ENCODE peak calls at places on chromosomes 16 and 17, in nine cellular contexts. G is ovary, E is cardiac muscle cell, L is right atrium auricular region, R is brain microvascular endothelial cell, A is breast epithelium, O is adrenal gland, T is sigmoid colon, D is psoas muscle. I is an unnamed sample.
A peak's percentile ranks its signal among the peaks of the same experiment; 100 is the strongest.

GRCh38 chr17:80109713-80110446 is 8.5 kb downstream of the GAA start:
- DNase-seq in G (no peak), E (no peak), L (no peak), R (no peak), A (peak; percentile 82), O (no peak), T (no peak), D (peak; percentile 42), I (peak; percentile 92)

GRCh38 chr17:17723354-17724261 is 42.4 kb downstream of the RAI1 start:
- DNase-seq in G (no peak), E (peak; percentile 83), L (no peak), R (peak; percentile 74), A (no peak), O (no peak), T (no peak), D (no peak), I (no peak)

GRCh38 chr17:1506649-1507254 is 9.7 kb downstream of the INPP5K start:
- DNase-seq in G (no peak), E (peak; percentile 28), L (no peak), R (no peak), A (no peak), O (no peak), T (no peak), D (no peak), I (no peak)

GRCh38 chr17:75249564-75249963 is 11.8 kb downstream of the GGA3 start:
- DNase-seq in G (no peak), E (no peak), L (no peak), R (no peak), A (no peak), O (no peak), T (no peak), D (no peak), I (no peak)

GRCh38 chr17:17303010-17303846 is at the start of gene NT5M:
- DNase-seq in G (peak; percentile 78), E (peak; percentile 89), L (peak; percentile 64), R (peak; percentile 34), A (peak; percentile 32), O (peak; percentile 56), T (peak; percentile 85), D (peak; percentile 82), I (peak; percentile 78)

GRCh38 chr16:73142069-73142880 is 94.3 kb upstream of the ZFHX3 start:
- DNase-seq in G (no peak), E (no peak), L (no peak), R (no peak), A (no peak), O (no peak), T (no peak), D (no peak), I (no peak)

GRCh38 chr16:49605536-49606241 is 232.1 kb downstream of the C16orf78 start:
- DNase-seq in G (no peak), E (no peak), L (peak; percentile 26), R (no peak), A (no peak), O (no peak), T (no peak), D (peak; percentile 41), I (no peak)

GRCh38 chr17:77909816-77910215 is 48.7 kb upstream of the TNRC6C start:
- DNase-seq in G (no peak), E (no peak), L (no peak), R (no peak), A (no peak), O (no peak), T (peak; percentile 30), D (no peak), I (no peak)

GRCh38 chr17:38560503-38561318 is 45.0 kb downstream of the SRCIN1 start:
- DNase-seq in G (no peak), E (peak; percentile 68), L (no peak), R (peak; percentile 11), A (no peak), O (no peak), T (no peak), D (no peak), I (no peak)

GRCh38 chr16:75377971-75378386 is 55.3 kb downstream of the CFDP1 start:
- DNase-seq in G (no peak), E (no peak), L (no peak), R (peak; percentile 98), A (peak; percentile 28), O (peak; percentile 35), T (no peak), D (no peak), I (peak; percentile 89)

GRCh38 chr17:35048685-35049379 is 14.7 kb downstream of the RFFL start:
- DNase-seq in G (no peak), E (no peak), L (no peak), R (no peak), A (no peak), O (no peak), T (no peak), D (no peak), I (no peak)

GRCh38 chr17:17433260-17433659 is 43.5 kb upstream of the MED9 start:
- DNase-seq in G (no peak), E (no peak), L (no peak), R (no peak), A (no peak), O (no peak), T (no peak), D (no peak), I (no peak)

GRCh38 chr17:81526662-81527571 is 1.3 kb upstream of the FSCN2 start:
- DNase-seq in G (no peak), E (no peak), L (no peak), R (no peak), A (no peak), O (no peak), T (no peak), D (no peak), I (no peak)

GRCh38 chr17:74825952-74826713 is 33.6 kb downstream of the GRIN2C start:
- DNase-seq in G (no peak), E (peak; percentile 32), L (no peak), R (no peak), A (no peak), O (no peak), T (no peak), D (no peak), I (no peak)

GRCh38 chr17:80575057-80575875 is 30.6 kb downstream of the RPTOR start:
- DNase-seq in G (peak; percentile 67), E (peak; percentile 92), L (peak; percentile 65), R (peak; percentile 84), A (peak; percentile 53), O (peak; percentile 93), T (peak; percentile 90), D (peak; percentile 90), I (peak; percentile 81)

GRCh38 chr16:61460020-61460419 is 576.2 kb downstream of the CDH8 start:
- DNase-seq in G (no peak), E (no peak), L (no peak), R (no peak), A (no peak), O (no peak), T (no peak), D (no peak), I (no peak)
- TF ChIP-seq CTCF in G (no peak), E (no peak), L (no peak), R (no peak), A (no peak), O (no peak), T (no peak), D (no peak), I (no peak)

DNA sequence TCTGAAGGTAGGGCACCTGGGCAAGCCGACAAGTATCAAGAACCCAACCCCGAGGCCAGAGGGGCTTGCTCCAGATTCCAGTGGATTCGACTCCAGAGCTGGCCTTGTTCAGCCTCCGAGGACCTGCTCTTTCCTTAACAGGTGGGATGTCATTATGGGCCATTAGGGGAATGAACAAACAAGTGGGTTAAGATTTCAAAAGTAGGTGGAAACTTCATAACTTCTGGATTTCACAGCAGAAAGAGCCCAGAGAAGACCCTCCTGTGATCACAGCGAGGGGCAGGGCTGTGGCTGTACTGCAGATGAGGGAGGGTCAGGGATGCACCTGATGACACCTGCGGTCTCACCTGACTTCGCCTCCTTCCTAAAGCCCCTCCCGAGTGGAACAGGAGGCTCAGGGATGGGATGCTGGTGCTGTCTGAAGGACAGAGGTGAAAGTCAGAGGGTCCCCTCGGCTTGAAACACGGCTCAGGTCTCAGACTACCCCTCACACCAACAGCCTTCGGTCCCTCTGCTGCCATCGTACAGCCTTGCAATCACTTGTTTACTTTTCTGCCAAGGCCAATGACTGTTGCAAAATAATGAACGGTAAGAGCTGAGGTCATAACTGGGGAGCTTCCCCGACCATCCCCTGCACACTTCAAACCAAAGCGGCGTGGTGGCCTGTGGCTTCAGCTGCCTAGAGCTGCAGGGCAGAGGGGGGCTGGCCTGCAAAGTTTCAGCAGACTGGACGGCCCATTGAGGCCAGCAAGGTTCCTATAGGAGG is 5.5 kb downstream of the PAM16 start:
- DNase-seq in G (no peak), E (no peak), L (no peak), R (no peak), A (no peak), O (peak; percentile 62), T (no peak), D (no peak), I (no peak)
- H3K27ac ChIP-seq in G (no peak overlapping the region), E (no peak overlapping the region), L (no peak overlapping the region), R (no peak overlapping the region), A (peak overlapping the region; percentile 23), O (peak overlapping the region; percentile 83), T (no peak overlapping the region), D (peak overlapping the region; percentile 48), I (peak overlapping the region; percentile 71)

GRCh38 chr16:9689597-9689996 is 492.6 kb downstream of the GRIN2A start:
- DNase-seq in G (no peak), E (no peak), L (no peak), R (no peak), A (no peak), O (no peak), T (no peak), D (no peak), I (no peak)

GRCh38 chr16:9695152-9695551 is 487.1 kb downstream of the GRIN2A start:
- DNase-seq in G (no peak), E (no peak), L (no peak), R (no peak), A (no peak), O (no peak), T (no peak), D (no peak), I (no peak)
- TF ChIP-seq CTCF in G (no peak), E (no peak), L (no peak), R (no peak), A (no peak), O (no peak), T (no peak), D (no peak), I (no peak)

GRCh38 chr17:8292639-8293395 is 2.4 kb downstream of the SLC25A35 start:
- DNase-seq in G (no peak), E (no peak), L (no peak), R (no peak), A (no peak), O (no peak), T (no peak), D (no peak), I (no peak)
- H3K27ac ChIP-seq in G (no peak overlapping the region), E (no peak overlapping the region), L (no peak overlapping the region), R (no peak overlapping the region), A (no peak overlapping the region), O (no peak overlapping the region), T (no peak overlapping the region), D (no peak overlapping the region), I (peak overlapping the region; percentile 57)

DNA sequence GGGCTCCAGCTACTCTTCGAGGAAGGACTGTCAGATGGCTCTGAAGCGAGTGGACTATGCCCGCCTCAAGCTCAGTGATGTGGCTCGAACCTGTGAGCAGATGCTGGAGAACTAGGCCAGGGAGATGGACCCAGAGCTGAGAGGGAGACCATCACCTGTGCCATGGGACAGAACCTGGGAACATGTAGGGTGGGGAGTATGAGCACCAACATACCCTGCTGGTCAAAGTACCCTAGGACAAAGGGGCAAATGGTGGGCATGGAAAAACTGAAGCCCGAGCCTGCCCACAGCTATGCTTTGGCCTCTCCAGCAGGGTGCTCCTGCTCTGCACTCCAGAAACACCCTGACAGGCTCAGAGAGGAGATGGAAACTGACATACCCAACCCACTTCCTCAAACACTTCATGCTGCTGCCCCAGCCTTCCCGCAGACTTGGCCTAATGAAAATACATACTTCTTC is 1.9 kb downstream of the MED11 start:
- DNase-seq in G (no peak), E (no peak), L (no peak), R (no peak), A (no peak), O (no peak), T (no peak), D (no peak), I (no peak)
- TF ChIP-seq CTCF in G (no peak), E (no peak), L (no peak), R (peak; percentile 36), A (no peak), O (no peak), T (no peak), D (no peak), I (no peak)

I was measured in RWPE1.